ENCODE peak calls at places on chromosomes 4 and X, in eight cellular contexts. I, Y, J, O, H, X, P and L are unnamed samples.

GRCh38 chrX:45788941-45789348 is 588.3 kb upstream of the DIPK2B start:
- DNase-seq in I (no peak), Y (no peak), J (peak; percentile 40), O (no peak), H (no peak), X (no peak), P (no peak), L (no peak)

GRCh38 chr4:124943145-124943889 is 230.8 kb upstream of the ANKRD50 start:
- DNase-seq in I (no peak), Y (no peak), J (no peak), O (no peak), H (no peak), X (no peak), P (peak; percentile 24), L (no peak)

GRCh38 chrX:7266261-7266660 is 118.3 kb upstream of the PUDP start:
- DNase-seq in I (no peak), Y (no peak), J (no peak), O (no peak), H (no peak), X (no peak), P (no peak), L (no peak)

GRCh38 chr4:36260714-36261113 is 16.4 kb upstream of the ARAP2 start:
- DNase-seq in I (no peak), Y (no peak), J (no peak), O (no peak), H (no peak), X (no peak), P (no peak), L (no peak)

GRCh38 chrX:71282514-71283408 is 674 bp upstream of the NONO start:
- DNase-seq in I (no peak), Y (no peak), J (no peak), O (no peak), H (no peak), X (peak; percentile 42), P (peak; percentile 4), L (no peak)

GRCh38 chr4:86334020-86334750 is 25.7 kb downstream of the MAPK10 start:
- DNase-seq in I (no peak), Y (no peak), J (no peak), O (no peak), H (no peak), X (no peak), P (no peak), L (no peak)

GRCh38 chrX:54950730-54951375 is 30.2 kb downstream of the TRO start:
- DNase-seq in I (no peak), Y (no peak), J (no peak), O (no peak), H (no peak), X (no peak), P (no peak), L (no peak)

GRCh38 chr4:118770741-118771187 is 65.2 kb downstream of the SEC24D start:
- DNase-seq in I (no peak), Y (no peak), J (no peak), O (no peak), H (no peak), X (peak; percentile 29), P (no peak), L (no peak)

GRCh38 chr4:101791189-101791572 is 651 bp downstream of the BANK1 start:
- DNase-seq in I (peak; percentile 8), Y (no peak), J (no peak), O (no peak), H (no peak), X (no peak), P (peak; percentile 52), L (no peak)

GRCh38 chrX:111869639-111870034 is 6.3 kb upstream of the TRPC5OS start:
- DNase-seq in I (peak; percentile 27), Y (peak; percentile 28), J (no peak), O (no peak), H (peak; percentile 15), X (peak; percentile 44), P (peak; percentile 16), L (no peak)

GRCh38 chrX:9340619-9341304 is 124.1 kb upstream of the TBL1X start:
- DNase-seq in I (no peak), Y (peak; percentile 27), J (no peak), O (no peak), H (no peak), X (peak; percentile 12), P (no peak), L (no peak)

GRCh38 chrX:85964744-85965143 is 82.6 kb downstream of the CHM start:
- DNase-seq in I (no peak), Y (no peak), J (no peak), O (no peak), H (no peak), X (no peak), P (no peak), L (no peak)

GRCh38 chr4:176563591-176563990 is 229.1 kb downstream of the VEGFC start:
- DNase-seq in I (no peak), Y (no peak), J (no peak), O (no peak), H (no peak), X (no peak), P (no peak), L (no peak)

GRCh38 chrX:116238093-116238492 is 67.5 kb downstream of the AGTR2 start:
- DNase-seq in I (no peak), Y (no peak), J (no peak), O (no peak), H (no peak), X (no peak), P (no peak), L (no peak)

GRCh38 chrX:81195712-81196111 is 6.0 kb downstream of the HMGN5 start:
- DNase-seq in I (no peak), Y (peak; percentile 57), J (no peak), O (no peak), H (peak; percentile 47), X (peak; percentile 38), P (peak; percentile 33), L (no peak)

GRCh38 chr4:13201241-13201640 is 282.9 kb downstream of the RAB28 start:
- DNase-seq in I (no peak), Y (no peak), J (no peak), O (no peak), H (no peak), X (no peak), P (no peak), L (no peak)

GRCh38 chr4:175380841-175381240 is 431.2 kb downstream of the GPM6A start:
- DNase-seq in I (no peak), Y (no peak), J (no peak), O (no peak), H (no peak), X (no peak), P (no peak), L (no peak)

GRCh38 chr4:175377203-175377602 is 434.9 kb downstream of the GPM6A start:
- DNase-seq in I (no peak), Y (no peak), J (no peak), O (no peak), H (no peak), X (no peak), P (no peak), L (no peak)

GRCh38 chr4:175373031-175373430 is 439.0 kb downstream of the GPM6A start:
- DNase-seq in I (no peak), Y (no peak), J (no peak), O (no peak), H (no peak), X (no peak), P (no peak), L (no peak)

GRCh38 chr4:175376287-175376977 is 435.6 kb downstream of the GPM6A start:
- DNase-seq in I (no peak), Y (no peak), J (peak; percentile 22), O (no peak), H (no peak), X (no peak), P (no peak), L (no peak)

GRCh38 chr4:175378372-175378771 is 433.7 kb downstream of the GPM6A start:
- DNase-seq in I (no peak), Y (no peak), J (no peak), O (no peak), H (no peak), X (no peak), P (no peak), L (no peak)
- TF ChIP-seq POLR2AphosphoS5 in I (no peak), Y (no peak), J (no peak), O (no peak), H (no peak), X (no peak), P (no peak), L (no peak)

GRCh38 chr4:38663801-38664703 is at the start of gene KLF3:
- DNase-seq in I (no peak), Y (peak; percentile 96), J (peak; percentile 99), O (peak; percentile 70), H (peak; percentile 90), X (peak; percentile 94), P (peak; percentile 52), L (peak; percentile 69)
- TF ChIP-seq POLR2AphosphoS5 in I (peak; percentile 30), Y (peak; percentile 95), J (peak; percentile 83), O (no peak), H (peak; percentile 72), X (peak; percentile 60), P (peak; percentile 88), L (no peak)

GRCh38 chr4:185672618-185673017 is 137.3 kb upstream of the PDLIM3 start:
- DNase-seq in I (no peak), Y (no peak), J (no peak), O (no peak), H (no peak), X (no peak), P (no peak), L (no peak)
- TF ChIP-seq POLR2AphosphoS5 in I (no peak), Y (no peak), J (no peak), O (no peak), H (no peak), X (no peak), P (no peak), L (no peak)

GRCh38 chr4:133151301-133151680 is 2.2 kb downstream of the PCDH10 start:
- DNase-seq in I (no peak), Y (no peak), J (peak; percentile 62), O (peak; percentile 6), H (no peak), X (no peak), P (no peak), L (no peak)

GRCh38 chr4:133149932-133150642 is 993 bp downstream of the PCDH10 start:
- DNase-seq in I (no peak), Y (no peak), J (no peak), O (no peak), H (no peak), X (no peak), P (no peak), L (no peak)

GRCh38 chr4:133151681-133152329 is 2.7 kb downstream of the PCDH10 start:
- DNase-seq in I (no peak), Y (no peak), J (peak; percentile 79), O (no peak), H (no peak), X (peak; percentile 44), P (no peak), L (no peak)

GRCh38 chr4:133149364-133149695 is 236 bp downstream of the PCDH10 start:
- DNase-seq in I (no peak), Y (no peak), J (no peak), O (no peak), H (no peak), X (no peak), P (no peak), L (no peak)

DNA sequence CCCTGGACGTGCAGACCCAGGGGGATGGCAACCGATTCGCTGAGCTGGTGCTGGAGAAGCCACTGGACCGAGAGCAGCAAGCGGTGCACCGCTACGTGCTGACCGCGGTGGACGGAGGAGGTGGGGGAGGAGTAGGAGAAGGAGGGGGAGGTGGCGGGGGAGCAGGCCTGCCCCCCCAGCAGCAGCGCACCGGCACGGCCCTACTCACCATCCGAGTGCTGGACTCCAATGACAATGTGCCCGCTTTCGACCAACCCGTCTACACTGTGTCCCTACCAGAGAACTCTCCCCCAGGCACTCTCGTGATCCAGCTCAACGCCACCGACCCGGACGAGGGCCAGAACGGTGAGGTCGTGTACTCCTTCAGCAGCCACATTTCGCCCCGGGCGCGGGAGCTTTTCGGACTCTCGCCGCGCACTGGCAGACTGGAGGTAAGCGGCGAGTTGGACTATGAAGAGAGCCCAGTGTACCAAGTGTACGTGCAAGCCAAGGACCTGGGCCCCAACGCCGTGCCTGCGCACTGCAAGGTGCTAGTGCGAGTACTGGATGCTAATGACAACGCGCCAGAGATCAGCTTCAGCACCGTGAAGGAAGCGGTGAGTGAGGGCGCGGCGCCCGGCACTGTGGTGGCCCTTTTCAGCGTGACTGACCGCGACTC is 1.7 kb downstream of the PCDH10 start:
- DNase-seq in I (no peak), Y (no peak), J (peak; percentile 81), O (peak; percentile 5), H (no peak), X (peak; percentile 20), P (no peak), L (no peak)
- TF ChIP-seq POLR2AphosphoS5 in I (no peak), Y (no peak), J (no peak), O (no peak), H (no peak), X (no peak), P (no peak), L (no peak)